ENCODE peak calls at places on chromosomes 6 and 20, in six cellular contexts. Z is epithelial cell of esophagus; V is pancreas; I is naive B cell; F is stimulated activated CD4-positive, alpha-beta T cell treated with anti-CD3 and anti-CD28 coated beads, TNF-alpha, amount 100 ng/mL, for 24 hours; T is GM06990. X is an unnamed sample.
A peak's percentile ranks its signal among the peaks of the same experiment; 100 is the strongest.

GRCh38 chr6:170156448-170157375 is 134.2 kb downstream of the DLL1 start:
- DNase-seq in Z (no peak), V (no peak), I (no peak), F (no peak), T (no peak), X (no peak)

GRCh38 chr6:33324139-33324538 is 6.6 kb upstream of the ZBTB22 start:
- DNase-seq in Z (no peak), V (no peak), I (peak; percentile 86), F (no peak), T (no peak), X (no peak)

GRCh38 chr20:19976595-19977372 is 40.4 kb upstream of the NAA20 start:
- DNase-seq in Z (peak; percentile 78), V (peak; percentile 56), I (no peak), F (no peak), T (no peak), X (peak; percentile 79)

GRCh38 chr20:59571591-59572314 is 32.6 kb upstream of the PHACTR3 start:
- DNase-seq in Z (peak; percentile 41), V (peak; percentile 64), I (peak; percentile 27), F (peak; percentile 30), T (peak; percentile 43), X (peak; percentile 69)

GRCh38 chr6:133435065-133435728 is 194.0 kb downstream of the EYA4 start:
- DNase-seq in Z (no peak), V (no peak), I (no peak), F (no peak), T (no peak), X (no peak)

GRCh38 chr6:166588691-166589333 is 2.3 kb upstream of the RAMACL start:
- DNase-seq in Z (no peak), V (no peak), I (peak; percentile 19), F (no peak), T (peak; percentile 46), X (no peak)

GRCh38 chr6:26158581-26159416 is 71.6 kb downstream of the HFE start:
- DNase-seq in Z (peak; percentile 64), V (peak; percentile 65), I (peak; percentile 65), F (no peak), T (peak; percentile 76), X (peak; percentile 55)

GRCh38 chr6:64580346-64580745 is 944.7 kb downstream of the PHF3 start:
- DNase-seq in Z (peak; percentile 90), V (no peak), I (no peak), F (no peak), T (no peak), X (no peak)

GRCh38 chr6:36499918-36500317 is 47.4 kb downstream of the STK38 start:
- DNase-seq in Z (no peak), V (no peak), I (no peak), F (no peak), T (no peak), X (no peak)

GRCh38 chr6:70369332-70369950 is 43.9 kb upstream of the FAM135A start:
- DNase-seq in Z (peak; percentile 75), V (peak; percentile 79), I (peak; percentile 46), F (peak; percentile 26), T (peak; percentile 21), X (peak; percentile 40)

GRCh38 chr6:125947581-125947980 is 9.0 kb upstream of the HINT3 start:
- DNase-seq in Z (peak; percentile 87), V (no peak), I (no peak), F (no peak), T (no peak), X (peak; percentile 85)

GRCh38 chr6:99836471-99836870 is 157.6 kb downstream of the MCHR2 start:
- DNase-seq in Z (peak; percentile 94), V (no peak), I (no peak), F (no peak), T (no peak), X (peak; percentile 13)

GRCh38 chr6:133958782-133959181 is 5.8 kb downstream of the TBPL1 start:
- DNase-seq in Z (no peak), V (no peak), I (no peak), F (no peak), T (no peak), X (no peak)

GRCh38 chr20:4243071-4243470 is 227.7 kb upstream of the RNF24 start:
- DNase-seq in Z (no peak), V (no peak), I (no peak), F (no peak), T (no peak), X (no peak)

GRCh38 chr20:24708411-24709295 is 239.2 kb downstream of the SYNDIG1 start:
- DNase-seq in Z (no peak), V (no peak), I (no peak), F (no peak), T (no peak), X (no peak)

GRCh38 chr6:33431880-33432541 is 12.1 kb downstream of the SYNGAP1 start:
- DNase-seq in Z (no peak), V (no peak), I (peak; percentile 63), F (no peak), T (no peak), X (no peak)

GRCh38 chr6:97697450-97697849 is 414.4 kb upstream of the MMS22L start:
- DNase-seq in Z (peak; percentile 75), V (no peak), I (no peak), F (no peak), T (no peak), X (no peak)

GRCh38 chr6:116139917-116140316 is 14.0 kb upstream of the COL10A1 start:
- DNase-seq in Z (peak; percentile 28), V (no peak), I (no peak), F (no peak), T (no peak), X (peak; percentile 9)

GRCh38 chr6:129923520-129923919 is 62.4 kb upstream of the TMEM244 start:
- DNase-seq in Z (peak; percentile 24), V (no peak), I (no peak), F (no peak), T (no peak), X (no peak)

GRCh38 chr6:16511048-16511660 is 250.1 kb downstream of the ATXN1 start:
- DNase-seq in Z (peak; percentile 48), V (peak; percentile 19), I (no peak), F (no peak), T (no peak), X (peak; percentile 38)

GRCh38 chr20:11993886-11994466 is 76.3 kb downstream of the BTBD3 start:
- DNase-seq in Z (no peak), V (no peak), I (no peak), F (no peak), T (no peak), X (no peak)

GRCh38 chr6:40352006-40352405 is 235.2 kb downstream of the LRFN2 start:
- DNase-seq in Z (no peak), V (no peak), I (no peak), F (no peak), T (no peak), X (no peak)

GRCh38 chr20:58471835-58472164 is 43.4 kb downstream of the APCDD1L start:
- DNase-seq in Z (no peak), V (no peak), I (no peak), F (no peak), T (no peak), X (no peak)

GRCh38 chr20:22374678-22375590 is 209.4 kb downstream of the FOXA2 start:
- DNase-seq in Z (peak; percentile 76), V (no peak), I (no peak), F (no peak), T (no peak), X (no peak)

GRCh38 chr6:155031091-155031490 is 36.0 kb downstream of the TIAM2 start:
- DNase-seq in Z (peak; percentile 66), V (no peak), I (no peak), F (no peak), T (no peak), X (no peak)

GRCh38 chr6:168535711-168536110 is 94.7 kb downstream of the SMOC2 start:
- DNase-seq in Z (no peak), V (no peak), I (no peak), F (no peak), T (no peak), X (no peak)

GRCh38 chr6:155832596-155832995 is 377.0 kb upstream of the NOX3 start:
- DNase-seq in Z (peak; percentile 33), V (no peak), I (no peak), F (no peak), T (no peak), X (no peak)

GRCh38 chr6:77463308-77463880 is at the start of gene HTR1B:
- DNase-seq in Z (peak; percentile 49), V (no peak), I (no peak), F (no peak), T (no peak), X (peak; percentile 44)

GRCh38 chr6:52570291-52570700 is 6.6 kb downstream of the TRAM2 start:
- DNase-seq in Z (no peak), V (no peak), I (no peak), F (no peak), T (no peak), X (no peak)

GRCh38 chr6:167279766-167280440 is 11.2 kb upstream of the UNC93A start:
- DNase-seq in Z (no peak), V (no peak), I (no peak), F (no peak), T (no peak), X (no peak)

GRCh38 chr6:113184291-113184690 is 672.9 kb upstream of the MARCKS start:
- DNase-seq in Z (no peak), V (no peak), I (no peak), F (no peak), T (no peak), X (peak; percentile 5)

GRCh38 chr6:168714547-168715260 is 273.7 kb downstream of the SMOC2 start:
- DNase-seq in Z (no peak), V (no peak), I (no peak), F (no peak), T (no peak), X (no peak)

GRCh38 chr6:105900120-105900937 is 185.8 kb upstream of the PRDM1 start:
- DNase-seq in Z (peak; percentile 42), V (no peak), I (no peak), F (no peak), T (no peak), X (no peak)

GRCh38 chr20:37828584-37829527 is 74.1 kb upstream of the VSTM2L start:
- DNase-seq in Z (no peak), V (no peak), I (no peak), F (no peak), T (no peak), X (no peak)

GRCh38 chr20:46378390-46379009 is 27.9 kb downstream of the ELMO2 start:
- DNase-seq in Z (peak; percentile 70), V (no peak), I (no peak), F (no peak), T (no peak), X (no peak)

GRCh38 chr6:39309942-39310531 is 4.2 kb downstream of the KCNK17 start:
- DNase-seq in Z (peak; percentile 69), V (peak; percentile 85), I (peak; percentile 45), F (peak; percentile 35), T (peak; percentile 24), X (peak; percentile 74)

GRCh38 chr20:1381753-1382591 is 10.9 kb downstream of the FKBP1A start:
- DNase-seq in Z (no peak), V (no peak), I (no peak), F (no peak), T (no peak), X (no peak)

GRCh38 chr6:2763345-2763841 is 1.8 kb upstream of the WRNIP1 start:
- DNase-seq in Z (no peak), V (peak; percentile 56), I (no peak), F (no peak), T (peak; percentile 11), X (no peak)

GRCh38 chr6:35637911-35638310 is 50.8 kb downstream of the FKBP5 start:
- DNase-seq in Z (no peak), V (no peak), I (no peak), F (no peak), T (no peak), X (no peak)